ENCODE peak calls at places on chromosomes 11 and 22, in ten cellular contexts. L is HCT116, N is spleen, O is kidney epithelial cell, Q is colonic mucosa, G is tibial artery, Z is adrenal gland, V is heart left ventricle, R is prostate gland, S is upper lobe of right lung. C is an unnamed sample.

GRCh38 chr11:95067828-95068244 is 1.1 kb downstream of the SRSF8 start:
- DNase-seq in O (no peak), N (peak; percentile 87), V (no peak), Q (peak; percentile 65), S (no peak), L (no peak), Z (peak; percentile 66), G (no peak), R (no peak), C (no peak)

GRCh38 chr11:6431861-6432260 is 8.9 kb downstream of the HPX start:
- DNase-seq in Q (no peak), Z (no peak), S (no peak), G (no peak), N (no peak), R (no peak), O (peak; percentile 29), V (no peak), L (peak; percentile 46), C (peak; percentile 98)

GRCh38 chr11:75203138-75203537 is 37.4 kb upstream of the TPBGL start:
- DNase-seq in O (no peak), Q (no peak), N (no peak), G (peak; percentile 59), L (no peak), R (no peak), V (no peak), Z (no peak), S (peak; percentile 66), C (no peak)

GRCh38 chr11:72871089-72871488 is 56.9 kb downstream of the ATG16L2 start:
- DNase-seq in O (no peak), R (no peak), Z (no peak), G (no peak), N (no peak), Q (no peak), V (no peak), L (no peak), S (no peak), C (no peak)

GRCh38 chr11:121191787-121192186 is 90.7 kb downstream of the TECTA start:
- DNase-seq in V (no peak), N (no peak), G (no peak), S (no peak), Q (no peak), Z (no peak), R (no peak), O (no peak), L (no peak), C (no peak)

GRCh38 chr11:32374261-32374711 is 61.1 kb downstream of the WT1 start:
- DNase-seq in G (no peak), V (no peak), R (no peak), L (peak; percentile 19), O (no peak), Q (peak; percentile 64), N (no peak), S (no peak), Z (peak; percentile 23), C (peak; percentile 67)

GRCh38 chr11:360326-361280 is 8.7 kb upstream of the B4GALNT4 start:
- DNase-seq in S (no peak), V (no peak), Q (no peak), R (no peak), Z (no peak), O (no peak), G (peak; percentile 60), L (no peak), N (peak; percentile 68), C (no peak)

GRCh38 chr11:75325713-75326438 is 25.6 kb downstream of the ARRB1 start:
- DNase-seq in L (peak; percentile 71), V (peak; percentile 75), Z (peak; percentile 50), Q (peak; percentile 71), O (peak; percentile 70), N (no peak), R (no peak), G (peak; percentile 79), S (peak; percentile 75), C (peak; percentile 91)

GRCh38 chr11:101003468-101003867 is 126.1 kb downstream of the PGR start:
- DNase-seq in S (no peak), L (peak; percentile 18), R (no peak), Z (no peak), V (no peak), G (no peak), O (no peak), Q (no peak), N (no peak), C (peak; percentile 34)

GRCh38 chr11:123543796-123544195 is 110.6 kb downstream of the SCN3B start:
- DNase-seq in G (no peak), Q (no peak), S (no peak), R (no peak), L (peak; percentile 7), N (no peak), O (peak; percentile 67), V (no peak), Z (peak; percentile 65), C (peak; percentile 59)

GRCh38 chr11:76955459-76956114 is 78.6 kb upstream of the B3GNT6 start:
- DNase-seq in N (no peak), G (no peak), R (no peak), Z (no peak), O (no peak), L (no peak), S (no peak), Q (no peak), V (no peak), C (no peak)

GRCh38 chr11:103940542-103940941 is 95.9 kb upstream of the DDI1 start:
- DNase-seq in G (no peak), R (no peak), O (no peak), Z (no peak), L (no peak), S (no peak), N (no peak), Q (no peak), V (no peak), C (peak; percentile 39)

GRCh38 chr22:37768273-37768672 is 39.5 kb upstream of the GCAT start:
- DNase-seq in N (no peak), R (no peak), V (no peak), O (no peak), Z (no peak), Q (no peak), G (no peak), S (no peak), L (no peak), C (no peak)
- TF ChIP-seq CTCF in N (no peak), R (no peak), V (no peak), O (peak; percentile 28), Z (no peak), Q (no peak), G (no peak), S (peak; percentile 10), L (peak; percentile 60), C (no peak)

GRCh38 chr11:43573233-43573632 is 107.3 kb upstream of the HSD17B12 start:
- DNase-seq in Q (no peak), Z (peak; percentile 46), O (no peak), R (no peak), N (no peak), G (no peak), V (no peak), S (no peak), L (peak; percentile 16), C (peak; percentile 45)

GRCh38 chr11:43561832-43562231 is 118.7 kb upstream of the HSD17B12 start:
- DNase-seq in N (no peak), L (no peak), S (no peak), Q (no peak), Z (no peak), R (no peak), O (no peak), V (no peak), G (no peak), C (no peak)

DNA sequence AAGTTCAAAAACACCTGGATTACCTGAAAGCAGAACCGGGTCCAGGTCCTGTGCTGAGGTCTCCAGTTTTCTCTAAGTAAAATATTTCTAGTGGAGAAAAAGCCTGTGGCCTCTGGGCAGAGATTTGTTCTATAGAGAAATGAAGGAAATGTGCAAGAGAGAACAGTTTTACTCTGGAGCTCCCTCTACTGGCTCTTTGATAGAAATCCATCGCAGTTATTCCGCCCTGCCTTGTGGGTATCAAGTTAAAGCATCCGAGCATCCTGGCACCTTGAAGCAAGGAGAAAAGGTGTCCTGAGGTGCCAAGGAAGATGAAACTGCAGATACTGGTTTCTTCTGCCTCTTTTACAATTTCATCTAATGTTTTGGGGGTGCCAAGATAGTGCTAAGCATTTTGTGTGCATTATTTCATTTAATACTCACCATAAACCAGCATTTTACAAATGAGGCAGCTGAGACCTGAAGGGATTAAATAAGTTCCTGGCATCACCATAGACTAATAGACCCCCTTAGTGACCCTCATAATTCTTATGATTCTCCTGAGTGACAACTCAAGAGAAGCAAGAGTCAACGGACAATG is 113.1 kb upstream of the HSD17B12 start:
- DNase-seq in O (no peak), V (no peak), Z (no peak), L (peak; percentile 41), S (no peak), Q (no peak), R (no peak), N (no peak), G (no peak), C (peak; percentile 70)
- TF ChIP-seq CTCF in O (peak; percentile 72), V (peak; percentile 62), Z (peak; percentile 65), L (peak; percentile 75), S (peak; percentile 73), Q (peak; percentile 60), R (peak; percentile 26), N (peak; percentile 38), G (peak; percentile 50), C (peak; percentile 63)

DNA sequence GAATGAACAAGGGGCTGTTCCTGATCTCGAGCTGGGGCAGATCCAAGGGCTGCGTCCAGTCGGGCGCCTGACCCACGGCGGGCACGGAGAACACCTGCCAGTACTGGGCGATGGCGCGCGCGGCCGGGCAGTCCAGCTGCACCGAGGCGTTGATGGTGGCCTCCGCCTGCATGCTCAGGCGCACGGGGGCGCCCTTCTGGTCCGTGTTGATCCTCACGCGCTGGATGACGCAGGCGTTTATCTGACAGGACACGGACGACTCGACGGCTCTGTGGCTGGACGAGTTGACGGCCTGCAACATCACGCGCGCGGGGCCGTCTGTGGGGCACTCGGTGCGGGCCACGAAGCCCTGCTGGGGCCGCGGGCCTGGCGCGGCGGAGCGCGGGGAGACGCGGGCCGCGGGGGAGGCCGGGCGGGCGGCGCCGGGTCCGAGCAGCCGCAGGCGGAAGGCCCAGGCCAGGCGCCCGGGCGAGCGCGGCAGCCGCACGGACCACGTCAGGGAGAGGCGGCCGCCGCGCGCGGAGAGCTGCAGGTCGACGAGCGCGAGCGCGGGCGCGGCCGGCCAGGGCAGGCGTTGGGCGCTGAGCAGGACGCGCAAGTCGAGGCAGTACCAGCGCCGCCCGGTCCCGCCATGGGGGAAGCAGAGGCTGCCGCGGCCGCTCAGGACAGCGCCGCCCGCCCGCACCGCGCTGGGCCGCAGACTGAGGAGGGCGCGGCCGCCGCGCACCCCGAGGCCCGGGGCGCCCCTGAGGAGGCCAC is 515 bp downstream of the PKDREJ start:
- DNase-seq in G (peak; percentile 82), Z (peak; percentile 74), L (no peak), O (no peak), Q (peak; percentile 72), V (peak; percentile 90), S (peak; percentile 87), R (no peak), N (peak; percentile 92), C (no peak)
- TF ChIP-seq CTCF in G (no peak), Z (peak; percentile 30), L (no peak), O (peak; percentile 38), Q (no peak), V (peak; percentile 42), S (peak; percentile 44), R (peak; percentile 35), N (peak; percentile 20), C (no peak)

DNA sequence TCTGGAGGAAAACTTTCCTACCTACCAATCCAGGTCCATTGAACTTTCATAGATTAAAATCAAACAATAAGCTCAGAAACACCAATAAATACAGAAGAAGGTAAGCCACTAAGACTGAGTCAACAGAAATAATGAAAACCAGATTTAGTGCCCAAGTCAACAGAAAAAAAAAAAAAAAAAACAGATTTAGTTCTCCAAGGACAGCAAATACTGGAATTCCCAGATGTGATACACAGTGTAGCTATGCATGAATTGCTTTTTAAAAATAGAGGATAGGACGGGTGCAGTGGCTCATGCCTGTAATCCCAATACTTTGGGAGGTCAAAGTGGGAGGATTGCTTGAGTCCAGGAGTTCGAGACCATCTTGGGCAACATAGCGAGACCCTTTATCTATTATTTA is 15.7 kb downstream of the DMC1 start:
- DNase-seq in R (no peak), V (no peak), Q (no peak), N (no peak), Z (no peak), S (no peak), O (no peak), G (no peak), L (no peak), C (no peak)
- TF ChIP-seq CTCF in R (no peak), V (no peak), Q (no peak), N (no peak), Z (no peak), S (no peak), O (no peak), G (no peak), L (no peak), C (no peak)